ENCODE peak calls at places on chromosomes 11 and 22, in five cellular contexts. One of them, this sample, is unnamed.

GRCh38 chr22:48665286-48666010 is 1162.2 kb downstream of the BRD1 start:
- DNase-seq in substantia nigra: no peak
- DNase-seq in colonic mucosa: no peak
- DNase-seq in neuronal stem cell: no peak
- DNase-seq in PC-3: no peak
- DNase-seq in this sample: no peak

GRCh38 chr11:133361689-133361994 is 170.7 kb downstream of the OPCML start:
- DNase-seq in colonic mucosa: no peak
- DNase-seq in PC-3: no peak
- DNase-seq in neuronal stem cell: no peak
- DNase-seq in substantia nigra: no peak
- DNase-seq in this sample: no peak

GRCh38 chr11:102384419-102385052 is 37.5 kb downstream of the BIRC2 start:
- DNase-seq in neuronal stem cell: no peak
- DNase-seq in colonic mucosa: no peak
- DNase-seq in PC-3: no peak
- DNase-seq in substantia nigra: no peak
- DNase-seq in this sample: no peak

GRCh38 chr11:2927851-2928604 is 1.2 kb downstream of the PHLDA2 start:
- DNase-seq in PC-3: peak
- DNase-seq in neuronal stem cell: no peak
- DNase-seq in substantia nigra: no peak
- DNase-seq in colonic mucosa: peak
- DNase-seq in this sample: no peak

GRCh38 chr11:63920870-63921417 is 4.0 kb upstream of the RCOR2 start:
- DNase-seq in colonic mucosa: peak
- DNase-seq in substantia nigra: no peak
- DNase-seq in PC-3: no peak
- DNase-seq in neuronal stem cell: no peak
- DNase-seq in this sample: no peak

GRCh38 chr11:58880625-58881024 is 36.1 kb upstream of the GLYATL2 start:
- DNase-seq in colonic mucosa: no peak
- DNase-seq in substantia nigra: no peak
- DNase-seq in neuronal stem cell: no peak
- DNase-seq in PC-3: no peak
- DNase-seq in this sample: no peak

GRCh38 chr22:30502911-30503310 is 2.6 kb downstream of the SEC14L4 start:
- DNase-seq in neuronal stem cell: no peak
- DNase-seq in substantia nigra: no peak
- DNase-seq in colonic mucosa: no peak
- DNase-seq in PC-3: no peak
- DNase-seq in this sample: no peak

GRCh38 chr22:45572444-45572843 is 69.8 kb downstream of the FBLN1 start:
- DNase-seq in PC-3: peak
- DNase-seq in substantia nigra: no peak
- DNase-seq in neuronal stem cell: no peak
- DNase-seq in colonic mucosa: no peak
- DNase-seq in this sample: peak

GRCh38 chr11:110514967-110515366 is 85.2 kb downstream of the FDX1 start:
- DNase-seq in neuronal stem cell: no peak
- DNase-seq in substantia nigra: no peak
- DNase-seq in PC-3: no peak
- DNase-seq in colonic mucosa: no peak
- DNase-seq in this sample: no peak

GRCh38 chr11:65862941-65863888 is 3.0 kb downstream of the MUS81 start:
- DNase-seq in PC-3: no peak
- DNase-seq in substantia nigra: no peak
- DNase-seq in colonic mucosa: no peak
- DNase-seq in neuronal stem cell: no peak
- DNase-seq in this sample: no peak

GRCh38 chr11:102810943-102811528 is 13.1 kb upstream of the MMP1 start:
- DNase-seq in neuronal stem cell: no peak
- DNase-seq in substantia nigra: no peak
- DNase-seq in PC-3: peak
- DNase-seq in colonic mucosa: no peak
- DNase-seq in this sample: no peak

GRCh38 chr11:31808268-31808667 is 2.9 kb downstream of the PAX6 start:
- DNase-seq in colonic mucosa: no peak
- DNase-seq in PC-3: no peak
- DNase-seq in substantia nigra: no peak
- DNase-seq in neuronal stem cell: no peak
- DNase-seq in this sample: no peak

GRCh38 chr22:17430298-17430900 is 61.1 kb downstream of the CECR2 start:
- DNase-seq in neuronal stem cell: no peak
- DNase-seq in PC-3: no peak
- DNase-seq in substantia nigra: no peak
- DNase-seq in colonic mucosa: no peak
- DNase-seq in this sample: peak

GRCh38 chr11:84673753-84674152 is 953.4 kb downstream of the DLG2 start:
- DNase-seq in colonic mucosa: no peak
- DNase-seq in substantia nigra: no peak
- DNase-seq in neuronal stem cell: no peak
- DNase-seq in PC-3: no peak
- DNase-seq in this sample: no peak

GRCh38 chr11:94342250-94342649 is 37.9 kb downstream of the IZUMO1R start:
- DNase-seq in colonic mucosa: no peak
- DNase-seq in substantia nigra: no peak
- DNase-seq in neuronal stem cell: no peak
- DNase-seq in PC-3: peak
- DNase-seq in this sample: no peak

GRCh38 chr11:72642815-72643511 is 31.3 kb downstream of the PDE2A start:
- DNase-seq in substantia nigra: no peak
- DNase-seq in PC-3: peak
- DNase-seq in neuronal stem cell: peak
- DNase-seq in colonic mucosa: peak
- DNase-seq in this sample: no peak

GRCh38 chr11:43278302-43278956 is 33.4 kb upstream of the API5 start:
- DNase-seq in substantia nigra: no peak
- DNase-seq in PC-3: peak
- DNase-seq in neuronal stem cell: peak
- DNase-seq in colonic mucosa: no peak
- DNase-seq in this sample: no peak

GRCh38 chr22:39457047-39457545 is 284 bp downstream of the MGAT3 start:
- DNase-seq in PC-3: no peak
- DNase-seq in substantia nigra: no peak
- DNase-seq in neuronal stem cell: no peak
- DNase-seq in colonic mucosa: no peak
- DNase-seq in this sample: no peak

GRCh38 chr11:35585411-35585810 is 32.8 kb upstream of the FJX1 start:
- DNase-seq in neuronal stem cell: no peak
- DNase-seq in colonic mucosa: no peak
- DNase-seq in PC-3: no peak
- DNase-seq in substantia nigra: no peak
- DNase-seq in this sample: no peak

GRCh38 chr11:59144096-59144495 is 1.4 kb downstream of the FAM111A start:
- DNase-seq in PC-3: peak
- DNase-seq in neuronal stem cell: no peak
- DNase-seq in substantia nigra: no peak
- DNase-seq in colonic mucosa: no peak
- DNase-seq in this sample: no peak

GRCh38 chr11:12765428-12765827 is 91.2 kb downstream of the TEAD1 start:
- DNase-seq in colonic mucosa: peak
- DNase-seq in neuronal stem cell: no peak
- DNase-seq in PC-3: no peak
- DNase-seq in substantia nigra: no peak
- DNase-seq in this sample: no peak

GRCh38 chr11:15935370-15935769 is 421.0 kb downstream of the SOX6 start:
- DNase-seq in neuronal stem cell: no peak
- DNase-seq in substantia nigra: no peak
- DNase-seq in colonic mucosa: no peak
- DNase-seq in PC-3: no peak
- DNase-seq in this sample: no peak

GRCh38 chr11:69485337-69486041 is 4.0 kb downstream of the LINC01488 start:
- DNase-seq in neuronal stem cell: no peak
- DNase-seq in colonic mucosa: no peak
- DNase-seq in substantia nigra: no peak
- DNase-seq in PC-3: no peak
- DNase-seq in this sample: no peak

GRCh38 chr11:36006556-36006955 is 62.7 kb downstream of the LDLRAD3 start:
- DNase-seq in colonic mucosa: no peak
- DNase-seq in neuronal stem cell: no peak
- DNase-seq in substantia nigra: no peak
- DNase-seq in PC-3: no peak
- DNase-seq in this sample: no peak

GRCh38 chr22:31899661-31900060 is 44.7 kb upstream of the YWHAH start:
- DNase-seq in neuronal stem cell: no peak
- DNase-seq in substantia nigra: no peak
- DNase-seq in PC-3: no peak
- DNase-seq in colonic mucosa: no peak
- DNase-seq in this sample: no peak

GRCh38 chr11:77191823-77192495 is 63.9 kb downstream of the MYO7A start:
- DNase-seq in PC-3: peak
- DNase-seq in colonic mucosa: peak
- DNase-seq in neuronal stem cell: peak
- DNase-seq in substantia nigra: no peak
- DNase-seq in this sample: peak

GRCh38 chr11:64339754-64340408 is at the start of gene CCDC88B:
- DNase-seq in colonic mucosa: peak
- DNase-seq in PC-3: no peak
- DNase-seq in neuronal stem cell: no peak
- DNase-seq in substantia nigra: no peak
- DNase-seq in this sample: no peak

GRCh38 chr11:31761636-31762035 is 49.5 kb downstream of the PAX6 start:
- DNase-seq in substantia nigra: no peak
- DNase-seq in colonic mucosa: no peak
- DNase-seq in PC-3: no peak
- DNase-seq in neuronal stem cell: no peak
- DNase-seq in this sample: no peak

GRCh38 chr11:121512468-121513465 is 60.0 kb upstream of the SORL1-AS1 start:
- DNase-seq in colonic mucosa: no peak
- DNase-seq in neuronal stem cell: no peak
- DNase-seq in PC-3: no peak
- DNase-seq in substantia nigra: no peak
- DNase-seq in this sample: no peak

GRCh38 chr11:45264839-45265515 is 21.2 kb downstream of the SYT13 start:
- DNase-seq in neuronal stem cell: no peak
- DNase-seq in PC-3: peak
- DNase-seq in colonic mucosa: no peak
- DNase-seq in substantia nigra: no peak
- DNase-seq in this sample: peak

GRCh38 chr11:46296520-46297448 is 19.3 kb downstream of the CREB3L1 start:
- DNase-seq in colonic mucosa: no peak
- DNase-seq in neuronal stem cell: peak
- DNase-seq in PC-3: peak
- DNase-seq in substantia nigra: no peak
- DNase-seq in this sample: no peak

GRCh38 chr11:46302866-46303265 is 25.4 kb downstream of the CREB3L1 start:
- DNase-seq in neuronal stem cell: no peak
- DNase-seq in colonic mucosa: no peak
- DNase-seq in substantia nigra: no peak
- DNase-seq in PC-3: no peak
- DNase-seq in this sample: no peak

GRCh38 chr11:46299425-46300067 is 22.1 kb downstream of the CREB3L1 start:
- DNase-seq in PC-3: peak
- DNase-seq in neuronal stem cell: no peak
- DNase-seq in colonic mucosa: no peak
- DNase-seq in substantia nigra: no peak
- DNase-seq in this sample: no peak

GRCh38 chr11:46298699-46299424 is 21.4 kb downstream of the CREB3L1 start:
- DNase-seq in PC-3: peak
- DNase-seq in neuronal stem cell: no peak
- DNase-seq in substantia nigra: no peak
- DNase-seq in colonic mucosa: no peak
- DNase-seq in this sample: no peak

GRCh38 chr11:46300270-46300669 is 22.8 kb downstream of the CREB3L1 start:
- DNase-seq in PC-3: no peak
- DNase-seq in neuronal stem cell: no peak
- DNase-seq in colonic mucosa: no peak
- DNase-seq in substantia nigra: no peak
- DNase-seq in this sample: no peak
- H3K27ac ChIP-seq in PC-3: peak
- H3K27ac ChIP-seq in neuronal stem cell: no peak
- H3K27ac ChIP-seq in colonic mucosa: no peak
- H3K27ac ChIP-seq in substantia nigra: no peak
- H3K27ac ChIP-seq in this sample: no peak

GRCh38 chr22:44297662-44298061 is 15.1 kb downstream of the SHISAL1 start:
- DNase-seq in substantia nigra: no peak
- DNase-seq in PC-3: no peak
- DNase-seq in neuronal stem cell: peak
- DNase-seq in colonic mucosa: no peak
- DNase-seq in this sample: no peak
- H3K27ac ChIP-seq in substantia nigra: no peak
- H3K27ac ChIP-seq in PC-3: no peak
- H3K27ac ChIP-seq in neuronal stem cell: peak
- H3K27ac ChIP-seq in colonic mucosa: no peak
- H3K27ac ChIP-seq in this sample: no peak

GRCh38 chr11:1586699-1587098 is 1.6 kb upstream of the KRTAP5-1 start:
- DNase-seq in neuronal stem cell: no peak
- DNase-seq in substantia nigra: no peak
- DNase-seq in colonic mucosa: no peak
- DNase-seq in PC-3: no peak
- DNase-seq in this sample: no peak

DNA sequence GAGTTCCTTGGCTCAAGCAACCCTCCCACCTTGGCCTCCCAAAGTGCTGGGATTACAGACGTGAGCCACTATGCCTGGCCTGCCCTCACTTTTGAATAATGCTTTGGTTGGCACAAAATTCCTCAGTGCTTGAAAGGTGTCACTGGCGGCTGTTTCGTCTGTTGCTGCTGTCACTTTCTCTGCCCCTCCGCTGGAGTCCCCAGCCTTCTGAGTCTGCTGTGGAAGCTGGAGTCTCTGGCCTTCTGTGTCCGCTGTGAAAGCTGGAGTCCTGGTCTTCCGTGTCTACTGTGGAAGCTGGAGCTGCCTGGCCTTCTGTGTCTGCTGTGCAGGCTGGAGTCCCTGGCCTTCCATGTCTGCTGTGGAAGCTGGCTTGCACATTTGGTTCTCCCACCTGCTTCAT is 4.9 kb upstream of the KRTAP5-1 start:
- DNase-seq in neuronal stem cell: no peak
- DNase-seq in PC-3: no peak
- DNase-seq in colonic mucosa: no peak
- DNase-seq in substantia nigra: no peak
- DNase-seq in this sample: no peak
- H3K27ac ChIP-seq in neuronal stem cell: no peak
- H3K27ac ChIP-seq in PC-3: no peak
- H3K27ac ChIP-seq in colonic mucosa: no peak
- H3K27ac ChIP-seq in substantia nigra: no peak
- H3K27ac ChIP-seq in this sample: peak

GRCh38 chr11:34191592-34191991 is 86.2 kb downstream of the NAT10 start:
- DNase-seq in PC-3: no peak
- DNase-seq in neuronal stem cell: no peak
- DNase-seq in colonic mucosa: no peak
- DNase-seq in substantia nigra: no peak
- DNase-seq in this sample: no peak

GRCh38 chr11:34190192-34191139 is 85.0 kb downstream of the NAT10 start:
- DNase-seq in neuronal stem cell: no peak
- DNase-seq in substantia nigra: no peak
- DNase-seq in PC-3: no peak
- DNase-seq in colonic mucosa: no peak
- DNase-seq in this sample: no peak

GRCh38 chr11:34189191-34189590 is 83.8 kb downstream of the NAT10 start:
- DNase-seq in neuronal stem cell: no peak
- DNase-seq in PC-3: no peak
- DNase-seq in colonic mucosa: no peak
- DNase-seq in substantia nigra: no peak
- DNase-seq in this sample: no peak

GRCh38 chr11:34194576-34195335 is 89.3 kb downstream of the NAT10 start:
- DNase-seq in colonic mucosa: no peak
- DNase-seq in substantia nigra: no peak
- DNase-seq in neuronal stem cell: no peak
- DNase-seq in PC-3: no peak
- DNase-seq in this sample: no peak

GRCh38 chr11:34192481-34193401 is 87.3 kb downstream of the NAT10 start:
- DNase-seq in PC-3: peak
- DNase-seq in neuronal stem cell: no peak
- DNase-seq in colonic mucosa: peak
- DNase-seq in substantia nigra: no peak
- DNase-seq in this sample: peak
- H3K27ac ChIP-seq in PC-3: peak
- H3K27ac ChIP-seq in neuronal stem cell: no peak
- H3K27ac ChIP-seq in colonic mucosa: peak
- H3K27ac ChIP-seq in substantia nigra: no peak
- H3K27ac ChIP-seq in this sample: peak